ENCODE peak calls at places on chromosomes 2 and 18, in nine cellular contexts. O is PC-9; U is brain microvascular endothelial cell; T is upper lobe of right lung; M is CD8-positive, alpha-beta T cell; R is AG04450; P is effector memory CD4-positive, alpha-beta T cell; W is kidney; Z is fibroblast of lung. A is an unnamed sample.

GRCh38 chr2:118269408-118270051 is 181.3 kb downstream of the INSIG2 start:
- DNase-seq in O (no peak), U (no peak), T (peak; percentile 67), M (no peak), R (no peak), P (no peak), W (no peak), Z (no peak), A (no peak)

GRCh38 chr2:25362564-25363145 is 20.9 kb upstream of the DNMT3A start:
- DNase-seq in O (no peak), U (no peak), T (no peak), M (peak; percentile 42), R (no peak), P (peak; percentile 38), W (peak; percentile 83), Z (no peak), A (no peak)

GRCh38 chr2:222364280-222364895 is 60.0 kb upstream of the SGPP2 start:
- DNase-seq in O (peak; percentile 41), U (no peak), T (no peak), M (no peak), R (no peak), P (no peak), W (no peak), Z (no peak), A (no peak)

GRCh38 chr2:171793691-171794678 is 100.1 kb downstream of the SLC25A12 start:
- DNase-seq in O (no peak), U (no peak), T (no peak), M (no peak), R (no peak), P (no peak), W (no peak), Z (no peak), A (no peak)

GRCh38 chr2:73812635-73813034 is 16.1 kb upstream of the STAMBP start:
- DNase-seq in O (no peak), U (no peak), T (no peak), M (no peak), R (no peak), P (no peak), W (no peak), Z (no peak), A (no peak)

GRCh38 chr2:10777842-10778723 is 34.5 kb downstream of the PDIA6 start:
- DNase-seq in O (no peak), U (no peak), T (no peak), M (no peak), R (no peak), P (no peak), W (peak; percentile 70), Z (no peak), A (no peak)

GRCh38 chr2:165238295-165238694 is 919 bp upstream of the SCN2A start:
- DNase-seq in O (no peak), U (no peak), T (no peak), M (no peak), R (no peak), P (no peak), W (no peak), Z (peak; percentile 36), A (no peak)

GRCh38 chr2:128503358-128504241 is 184.9 kb upstream of the HS6ST1 start:
- DNase-seq in O (no peak), U (no peak), T (peak; percentile 56), M (no peak), R (no peak), P (no peak), W (no peak), Z (no peak), A (no peak)

GRCh38 chr2:231721641-231722310 is 13.5 kb downstream of the PTMA start:
- DNase-seq in O (no peak), U (no peak), T (no peak), M (no peak), R (no peak), P (no peak), W (no peak), Z (no peak), A (no peak)

GRCh38 chr2:231718799-231719198 is 10.5 kb downstream of the PTMA start:
- DNase-seq in O (no peak), U (no peak), T (peak; percentile 20), M (no peak), R (no peak), P (no peak), W (no peak), Z (no peak), A (no peak)

GRCh38 chr2:231720292-231720691 is 12.0 kb downstream of the PTMA start:
- DNase-seq in O (no peak), U (no peak), T (no peak), M (no peak), R (no peak), P (no peak), W (peak; percentile 7), Z (no peak), A (no peak)

GRCh38 chr2:231722721-231723307 is 14.5 kb downstream of the PTMA start:
- DNase-seq in O (no peak), U (no peak), T (no peak), M (no peak), R (no peak), P (no peak), W (no peak), Z (no peak), A (no peak)

DNA sequence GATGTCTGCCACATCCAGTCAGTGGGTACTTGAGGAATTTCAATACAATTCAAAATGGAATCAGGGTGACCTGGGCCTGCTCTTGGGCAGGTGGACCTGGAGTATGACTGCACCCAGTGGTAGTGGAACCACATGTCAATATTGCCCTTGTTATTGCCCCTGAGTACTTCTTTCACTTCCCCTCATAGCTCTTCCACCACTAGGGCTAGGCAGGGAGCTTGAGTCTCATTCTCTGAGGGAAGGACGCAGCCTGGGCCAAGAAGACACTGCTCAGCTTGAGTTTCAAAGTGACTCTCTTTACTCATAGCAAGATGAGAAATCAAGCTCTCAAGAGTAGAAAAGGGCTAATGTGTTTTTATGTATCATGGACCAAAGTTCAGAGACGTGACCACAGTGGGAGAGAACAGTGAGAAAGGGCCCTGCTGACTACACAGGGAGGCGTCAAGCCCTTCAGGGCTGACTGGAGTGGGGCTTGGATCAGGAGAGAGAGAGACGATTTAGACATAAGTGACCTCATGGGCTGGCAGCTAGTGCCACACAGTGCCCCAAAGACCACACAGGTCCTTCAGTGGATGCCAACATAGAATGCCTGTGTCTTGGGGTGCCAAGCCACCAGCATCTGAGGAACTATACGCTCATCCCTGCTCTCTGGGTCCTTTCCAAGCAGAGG is 12.8 kb downstream of the PTMA start:
- DNase-seq in O (no peak), U (no peak), T (no peak), M (no peak), R (no peak), P (no peak), W (no peak), Z (no peak), A (no peak)
- H3K27ac ChIP-seq in O (no peak overlapping the region), U (no peak overlapping the region), T (no peak overlapping the region), M (no peak overlapping the region), R (no peak overlapping the region), P (no peak overlapping the region), W (no peak overlapping the region), Z (no peak overlapping the region), A (no peak overlapping the region)

GRCh38 chr18:60123031-60123430 is 223.2 kb downstream of the PMAIP1 start:
- DNase-seq in O (no peak), U (no peak), T (no peak), M (no peak), R (no peak), P (no peak), W (no peak), Z (no peak), A (no peak)
- H3K27ac ChIP-seq in O (no peak overlapping the region), U (no peak overlapping the region), T (no peak overlapping the region), M (no peak overlapping the region), R (no peak overlapping the region), P (no peak overlapping the region), W (no peak overlapping the region), Z (no peak overlapping the region), A (peak overlapping the region; percentile 92)

GRCh38 chr2:105731511-105731910 is 13.2 kb upstream of the NCK2 start:
- DNase-seq in O (no peak), U (no peak), T (no peak), M (no peak), R (no peak), P (no peak), W (no peak), Z (no peak), A (no peak)

GRCh38 chr2:105732096-105732495 is 12.6 kb upstream of the NCK2 start:
- DNase-seq in O (no peak), U (no peak), T (no peak), M (no peak), R (no peak), P (no peak), W (no peak), Z (no peak), A (no peak)

GRCh38 chr2:105730170-105730569 is 14.5 kb upstream of the NCK2 start:
- DNase-seq in O (no peak), U (no peak), T (no peak), M (no peak), R (no peak), P (no peak), W (no peak), Z (no peak), A (no peak)

GRCh38 chr2:105734762-105735538 is 9.8 kb upstream of the NCK2 start:
- DNase-seq in O (peak; percentile 53), U (peak; percentile 32), T (no peak), M (no peak), R (no peak), P (no peak), W (no peak), Z (peak; percentile 44), A (no peak)

DNA sequence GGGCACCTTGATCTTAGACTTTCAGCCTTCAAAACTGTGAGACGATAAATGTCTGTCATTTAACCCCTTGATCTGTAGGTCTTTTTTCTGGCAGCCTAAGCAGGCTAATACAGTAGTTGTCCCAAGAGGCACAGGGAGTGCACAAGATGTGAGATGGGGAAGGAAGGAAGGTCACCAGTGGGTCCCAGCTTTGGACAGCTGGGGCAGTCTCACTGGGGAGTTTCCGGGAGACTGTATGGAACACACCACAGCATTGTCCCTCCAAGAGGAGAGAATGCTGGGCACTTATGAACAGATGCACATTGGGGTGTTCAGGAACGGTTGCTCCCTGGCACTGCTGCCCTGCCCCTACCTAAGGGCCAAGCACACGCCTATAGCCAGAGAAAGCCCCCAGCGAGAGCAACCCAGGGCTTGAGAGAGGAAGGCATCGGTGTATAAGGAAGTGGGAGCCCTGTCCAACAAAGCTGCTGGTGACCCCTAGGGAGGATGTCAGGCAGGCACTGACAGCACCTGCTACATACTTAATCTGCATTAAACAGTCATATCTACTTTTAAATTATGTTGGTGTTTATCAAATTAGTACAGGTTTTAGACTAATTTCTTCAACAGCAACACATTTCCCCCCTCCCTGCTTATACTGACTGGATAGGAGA is 11.6 kb upstream of the NCK2 start:
- DNase-seq in O (no peak), U (no peak), T (no peak), M (no peak), R (no peak), P (no peak), W (no peak), Z (no peak), A (no peak)
- H3K27ac ChIP-seq in O (no peak overlapping the region), U (no peak overlapping the region), T (no peak overlapping the region), M (no peak overlapping the region), R (no peak overlapping the region), P (no peak overlapping the region), W (no peak overlapping the region), Z (no peak overlapping the region), A (peak overlapping the region; percentile 40)

DNA sequence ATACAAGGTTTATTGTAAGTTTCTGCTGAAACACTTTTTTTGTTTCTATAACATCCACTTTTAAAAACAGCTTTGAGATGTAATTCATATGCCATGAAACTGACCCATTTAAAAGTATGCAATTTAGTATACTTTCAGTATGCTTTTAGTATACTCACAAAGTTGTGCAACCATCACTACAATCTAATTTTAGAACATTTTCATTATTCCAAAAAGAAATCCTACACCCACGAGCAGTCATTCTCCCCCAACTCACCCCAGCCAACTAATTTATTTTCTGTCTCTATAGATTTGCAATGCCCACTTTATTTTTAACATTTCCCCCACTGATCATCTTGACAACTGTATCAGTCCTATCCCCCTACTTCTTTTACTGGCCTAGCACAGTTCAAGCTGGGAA is 39.1 kb downstream of the FAM98A start:
- DNase-seq in O (no peak), U (no peak), T (no peak), M (no peak), R (no peak), P (no peak), W (no peak), Z (peak; percentile 24), A (no peak)
- H3K27ac ChIP-seq in O (no peak overlapping the region), U (no peak overlapping the region), T (no peak overlapping the region), M (no peak overlapping the region), R (no peak overlapping the region), P (no peak overlapping the region), W (no peak overlapping the region), Z (no peak overlapping the region), A (no peak overlapping the region)